ENCODE peak calls at places on chromosomes 6 and 20, in nine cellular contexts. R is substantia nigra; P is NCI-H2171; G is RWPE1; S is astrocyte of the hippocampus; M is AG10803; W is stimulated activated CD4-positive, alpha-beta T cell treated with anti-CD3 and anti-CD28 coated beads, Interleukin-4, amount 100 ng/mL, for 48 hours; Q is stimulated activated CD8-positive, alpha-beta memory T cell treated with anti-CD3 and anti-CD28 coated beads, Interleukin-15, amount 100 ng/mL, for 24 hours; L is NCI-H1417. D is an unnamed sample.

GRCh38 chr6:138546733-138547185 is 47.5 kb upstream of the NHSL1 start:
- DNase-seq in P (no peak), S (peak), M (no peak), W (no peak), Q (no peak), R (no peak), L (peak), G (peak), D (no peak)

GRCh38 chr6:111989743-111990142 is 64.2 kb upstream of the CCN6 start:
- DNase-seq in S (no peak), R (no peak), M (no peak), W (no peak), L (no peak), Q (no peak), G (no peak), P (no peak), D (no peak)

GRCh38 chr6:93550551-93551276 is 131.4 kb upstream of the EPHA7 start:
- DNase-seq in W (no peak), G (no peak), M (no peak), L (no peak), R (no peak), P (peak), S (no peak), Q (no peak), D (no peak)

GRCh38 chr6:47034919-47035318 is 7.2 kb downstream of the ADGRF1 start:
- DNase-seq in W (no peak), L (peak), P (peak), Q (no peak), S (peak), M (peak), G (peak), R (no peak), D (peak)

GRCh38 chr6:150149146-150149545 is 6.3 kb downstream of the PPP1R14C start:
- DNase-seq in M (no peak), G (no peak), R (no peak), L (no peak), P (no peak), W (no peak), S (no peak), Q (no peak), D (no peak)

GRCh38 chr20:64035066-64035932 is 683 bp upstream of the C20orf204 start:
- DNase-seq in L (no peak), P (no peak), W (no peak), G (no peak), R (no peak), Q (no peak), S (no peak), M (no peak), D (no peak)

GRCh38 chr6:55034752-55035151 is 139.6 kb upstream of the HCRTR2 start:
- DNase-seq in S (no peak), M (no peak), L (no peak), R (no peak), P (no peak), G (no peak), Q (no peak), W (no peak), D (no peak)

GRCh38 chr6:43368517-43369160 is 808 bp downstream of the ZNF318 start:
- DNase-seq in R (peak), S (peak), P (peak), W (no peak), M (peak), G (peak), Q (no peak), L (peak), D (peak)

GRCh38 chr6:14129572-14129971 is 12.0 kb downstream of the CD83 start:
- DNase-seq in P (peak), W (no peak), M (peak), G (peak), Q (no peak), R (peak), S (peak), L (peak), D (peak)

GRCh38 chr6:117627533-117627932 is 25.2 kb upstream of the GOPC start:
- DNase-seq in L (no peak), G (no peak), M (no peak), W (no peak), Q (no peak), S (no peak), P (no peak), R (no peak), D (no peak)

GRCh38 chr6:85580878-85581267 is 12.8 kb downstream of the SNX14 start:
- DNase-seq in W (no peak), L (no peak), G (no peak), P (no peak), M (peak), S (peak), R (no peak), Q (no peak), D (peak)

GRCh38 chr6:51934098-51934497 is 153.3 kb downstream of the PKHD1 start:
- DNase-seq in W (no peak), M (no peak), S (no peak), Q (no peak), G (peak), L (no peak), R (no peak), P (no peak), D (no peak)

GRCh38 chr6:54031194-54031593 is 80.0 kb upstream of the MLIP start:
- DNase-seq in W (no peak), S (no peak), Q (no peak), M (peak), P (no peak), G (no peak), L (no peak), R (no peak), D (no peak)